ENCODE peak calls at places on chromosome 4, in seven cellular contexts. B is HS-5; A is psoas muscle; G is stimulated activated CD8-positive, alpha-beta memory T cell treated with anti-CD3 and anti-CD28 coated beads, Interleukin-15, amount 100 ng/mL, for 4 hours; O is pancreas; S is T-helper 2 cell; U is RWPE1. C is an unnamed sample.

GRCh38 chr4:25677157-25677556 is 21.5 kb downstream of the SLC34A2 start:
- DNase-seq in B (no peak), A (no peak), G (no peak), O (no peak), S (no peak), U (no peak), C (no peak)

GRCh38 chr4:38290360-38290759 is 330.2 kb downstream of the PTTG2 start:
- DNase-seq in B (peak), A (no peak), G (no peak), O (no peak), S (no peak), U (peak), C (no peak)

GRCh38 chr4:80340036-80340435 is 4.5 kb downstream of the CFAP299 start:
- DNase-seq in B (no peak), A (no peak), G (no peak), O (no peak), S (no peak), U (no peak), C (no peak)

GRCh38 chr4:75071241-75071778 is 138.4 kb downstream of the PARM1 start:
- DNase-seq in B (no peak), A (no peak), G (no peak), O (no peak), S (no peak), U (no peak), C (peak)

GRCh38 chr4:110869114-110869513 is 246.2 kb upstream of the PITX2 start:
- DNase-seq in B (peak), A (no peak), G (no peak), O (no peak), S (no peak), U (no peak), C (no peak)

GRCh38 chr4:158624889-158625478 is 46.7 kb downstream of the C4orf46 start:
- DNase-seq in B (peak), A (no peak), G (no peak), O (no peak), S (no peak), U (peak), C (peak)

GRCh38 chr4:184417802-184418511 is 56.4 kb downstream of the IRF2 start:
- DNase-seq in B (peak), A (no peak), G (no peak), O (no peak), S (no peak), U (peak), C (no peak)

GRCh38 chr4:173485164-173485563 is 44.9 kb downstream of the HAND2 start:
- DNase-seq in B (no peak), A (no peak), G (no peak), O (no peak), S (no peak), U (no peak), C (no peak)

GRCh38 chr4:1195894-1196401 is 23.6 kb upstream of the SPON2 start:
- DNase-seq in B (no peak), A (peak), G (no peak), O (no peak), S (no peak), U (no peak), C (no peak)

GRCh38 chr4:38013461-38014366 is 53.5 kb downstream of the PTTG2 start:
- DNase-seq in B (no peak), A (peak), G (no peak), O (peak), S (no peak), U (no peak), C (no peak)

GRCh38 chr4:186889876-186890643 is 166.4 kb upstream of the FAT1 start:
- DNase-seq in B (no peak), A (no peak), G (no peak), O (no peak), S (no peak), U (no peak), C (no peak)

GRCh38 chr4:112287258-112287873 is 1.7 kb upstream of the TIFA start:
- DNase-seq in B (no peak), A (no peak), G (no peak), O (no peak), S (no peak), U (no peak), C (no peak)

GRCh38 chr4:128978985-128979384 is 114.4 kb downstream of the SCLT1 start:
- DNase-seq in B (no peak), A (no peak), G (no peak), O (no peak), S (no peak), U (no peak), C (no peak)

GRCh38 chr4:38049545-38050170 is 89.5 kb downstream of the PTTG2 start:
- DNase-seq in B (no peak), A (no peak), G (no peak), O (no peak), S (no peak), U (peak), C (no peak)

GRCh38 chr4:59553063-59553738 is 1646.9 kb upstream of the ADGRL3 start:
- DNase-seq in B (peak), A (no peak), G (no peak), O (no peak), S (no peak), U (peak), C (peak)

GRCh38 chr4:172919269-172919668 is 249.3 kb upstream of the GALNT7 start:
- DNase-seq in B (no peak), A (no peak), G (no peak), O (no peak), S (no peak), U (no peak), C (no peak)

GRCh38 chr4:167210166-167210565 is 24.1 kb downstream of the SPOCK3 start:
- DNase-seq in B (no peak), A (no peak), G (no peak), O (no peak), S (no peak), U (no peak), C (no peak)